ENCODE peak calls at places on chromosomes 1 and 21, in ten cellular contexts. T, O, J, R, G, P, M, H, W and S are unnamed samples.

GRCh38 chr1:39142394-39143060 is 62.0 kb upstream of the MACF1 start:
- DNase-seq in T (no peak), O (peak), J (peak), R (no peak), G (no peak), P (no peak), M (peak), H (no peak), W (no peak), S (peak)

GRCh38 chr1:154347961-154348360 is 22.6 kb downstream of the ATP8B2 start:
- DNase-seq in T (no peak), O (no peak), J (no peak), R (no peak), G (no peak), P (peak), M (no peak), H (no peak), W (no peak), S (no peak)

GRCh38 chr21:37829447-37829846 is 86.8 kb downstream of the KCNJ6 start:
- DNase-seq in T (no peak), O (no peak), J (peak), R (peak), G (no peak), P (peak), M (no peak), H (peak), W (no peak), S (peak)

GRCh38 chr1:52346653-52347052 is 19.4 kb downstream of the CC2D1B start:
- DNase-seq in T (no peak), O (no peak), J (no peak), R (no peak), G (no peak), P (no peak), M (no peak), H (no peak), W (no peak), S (no peak)

GRCh38 chr1:38785285-38786039 is 74.1 kb downstream of the RRAGC start:
- DNase-seq in T (no peak), O (no peak), J (no peak), R (no peak), G (no peak), P (no peak), M (no peak), H (no peak), W (no peak), S (no peak)

GRCh38 chr1:9510130-9510529 is 29.1 kb upstream of the SLC25A33 start:
- DNase-seq in T (no peak), O (no peak), J (no peak), R (no peak), G (no peak), P (no peak), M (no peak), H (no peak), W (no peak), S (no peak)

GRCh38 chr1:100565533-100565932 is 27.6 kb downstream of the GPR88 start:
- DNase-seq in T (no peak), O (no peak), J (no peak), R (no peak), G (no peak), P (no peak), M (no peak), H (no peak), W (no peak), S (no peak)

GRCh38 chr1:226128487-226129075 is 58.0 kb downstream of the ACBD3 start:
- DNase-seq in T (no peak), O (peak), J (peak), R (no peak), G (no peak), P (peak), M (peak), H (peak), W (no peak), S (no peak)

GRCh38 chr1:184648856-184649201 is 105.8 kb downstream of the EDEM3 start:
- DNase-seq in T (no peak), O (no peak), J (no peak), R (no peak), G (no peak), P (no peak), M (no peak), H (no peak), W (no peak), S (no peak)

GRCh38 chr1:23224721-23225648 is 7.7 kb upstream of the HTR1D start:
- DNase-seq in T (no peak), O (no peak), J (peak), R (peak), G (no peak), P (peak), M (peak), H (peak), W (peak), S (no peak)

GRCh38 chr1:99685516-99686180 is 39.7 kb downstream of the PALMD start:
- DNase-seq in T (peak), O (peak), J (peak), R (peak), G (peak), P (peak), M (peak), H (peak), W (peak), S (no peak)

GRCh38 chr1:44413740-44414139 is 8.7 kb downstream of the RNF220 start:
- DNase-seq in T (no peak), O (no peak), J (no peak), R (no peak), G (no peak), P (no peak), M (no peak), H (no peak), W (no peak), S (no peak)

GRCh38 chr1:18489417-18490143 is 8.8 kb downstream of the KLHDC7A start:
- DNase-seq in T (no peak), O (no peak), J (no peak), R (no peak), G (no peak), P (no peak), M (no peak), H (no peak), W (no peak), S (no peak)

GRCh38 chr1:101002551-101002950 is 23.0 kb downstream of the DPH5 start:
- DNase-seq in T (no peak), O (no peak), J (peak), R (no peak), G (no peak), P (peak), M (no peak), H (peak), W (no peak), S (peak)

GRCh38 chr1:67716800-67717199 is 31.8 kb downstream of the GADD45A start:
- DNase-seq in T (no peak), O (no peak), J (peak), R (no peak), G (no peak), P (peak), M (no peak), H (peak), W (no peak), S (no peak)

GRCh38 chr1:51032936-51033335 is 62.9 kb downstream of the CDKN2C start:
- DNase-seq in T (no peak), O (no peak), J (no peak), R (no peak), G (no peak), P (no peak), M (no peak), H (no peak), W (no peak), S (no peak)

GRCh38 chr1:9410737-9411297 is 118.1 kb downstream of the SPSB1 start:
- DNase-seq in T (no peak), O (no peak), J (peak), R (peak), G (no peak), P (peak), M (no peak), H (peak), W (no peak), S (no peak)

GRCh38 chr1:118201524-118201923 is 16.5 kb upstream of the SPAG17 start:
- DNase-seq in T (no peak), O (no peak), J (no peak), R (no peak), G (no peak), P (no peak), M (no peak), H (no peak), W (no peak), S (no peak)

GRCh38 chr1:14630986-14631385 is 32.5 kb downstream of the KAZN start:
- DNase-seq in T (no peak), O (no peak), J (no peak), R (no peak), G (no peak), P (no peak), M (no peak), H (no peak), W (no peak), S (no peak)

GRCh38 chr1:59285691-59286090 is 11.2 kb upstream of the FGGY start:
- DNase-seq in T (no peak), O (no peak), J (no peak), R (peak), G (no peak), P (no peak), M (no peak), H (peak), W (no peak), S (no peak)

GRCh38 chr21:45109831-45110492 is 35.6 kb downstream of the ADARB1 start:
- DNase-seq in T (no peak), O (no peak), J (no peak), R (no peak), G (no peak), P (no peak), M (no peak), H (no peak), W (no peak), S (peak)

GRCh38 chr21:16579538-16579937 is 849.8 kb downstream of the USP25 start:
- DNase-seq in T (no peak), O (no peak), J (peak), R (no peak), G (no peak), P (peak), M (no peak), H (peak), W (no peak), S (no peak)

GRCh38 chr1:26471498-26472329 is 526 bp upstream of the HMGN2 start:
- DNase-seq in T (peak), O (peak), J (peak), R (no peak), G (peak), P (peak), M (peak), H (peak), W (peak), S (peak)

GRCh38 chr21:31425158-31425557 is 81.1 kb upstream of the TIAM1 start:
- DNase-seq in T (no peak), O (no peak), J (no peak), R (no peak), G (no peak), P (no peak), M (no peak), H (no peak), W (no peak), S (no peak)

GRCh38 chr1:184605941-184606340 is 148.7 kb downstream of the EDEM3 start:
- DNase-seq in T (no peak), O (no peak), J (peak), R (no peak), G (no peak), P (no peak), M (no peak), H (no peak), W (no peak), S (no peak)

GRCh38 chr1:239155466-239155865 is 230.9 kb upstream of the CHRM3 start:
- DNase-seq in T (no peak), O (no peak), J (no peak), R (no peak), G (no peak), P (no peak), M (no peak), H (no peak), W (no peak), S (no peak)

GRCh38 chr1:39639333-39640130 is at the start of gene HEYL:
- DNase-seq in T (no peak), O (peak), J (peak), R (no peak), G (peak), P (peak), M (peak), H (peak), W (peak), S (no peak)

GRCh38 chr1:203992440-203992839 is 80.5 kb upstream of the SOX13 start:
- DNase-seq in T (no peak), O (no peak), J (no peak), R (no peak), G (no peak), P (peak), M (no peak), H (no peak), W (no peak), S (peak)

GRCh38 chr1:112502827-112503226 is 5.9 kb upstream of the WNT2B start:
- DNase-seq in T (no peak), O (no peak), J (no peak), R (no peak), G (no peak), P (no peak), M (no peak), H (peak), W (no peak), S (no peak)

GRCh38 chr1:184272178-184272866 is 114.5 kb upstream of the C1orf21 start:
- DNase-seq in T (no peak), O (no peak), J (no peak), R (no peak), G (no peak), P (peak), M (no peak), H (no peak), W (no peak), S (peak)

GRCh38 chr1:66278260-66279046 is 255.5 kb upstream of the SGIP1 start:
- DNase-seq in T (no peak), O (no peak), J (peak), R (no peak), G (no peak), P (no peak), M (no peak), H (no peak), W (no peak), S (no peak)

GRCh38 chr1:218467101-218467728 is 122.1 kb downstream of the TGFB2 start:
- DNase-seq in T (peak), O (no peak), J (no peak), R (peak), G (no peak), P (peak), M (no peak), H (peak), W (no peak), S (no peak)

GRCh38 chr1:24266398-24266941 is 52.7 kb upstream of the GRHL3 start:
- DNase-seq in T (peak), O (no peak), J (peak), R (peak), G (no peak), P (peak), M (no peak), H (peak), W (no peak), S (peak)

GRCh38 chr1:169698976-169699375 is 12.4 kb downstream of the SELL start:
- DNase-seq in T (no peak), O (no peak), J (no peak), R (no peak), G (no peak), P (no peak), M (no peak), H (no peak), W (no peak), S (no peak)

GRCh38 chr1:62903522-62903921 is 119.6 kb downstream of the ATG4C start:
- DNase-seq in T (no peak), O (no peak), J (no peak), R (no peak), G (no peak), P (no peak), M (no peak), H (no peak), W (no peak), S (no peak)

GRCh38 chr1:152621993-152622392 is 910 bp downstream of the LCE3A start:
- DNase-seq in T (no peak), O (no peak), J (no peak), R (no peak), G (no peak), P (no peak), M (no peak), H (no peak), W (no peak), S (no peak)

GRCh38 chr1:198865288-198865687 is 226.4 kb downstream of the PTPRC start:
- DNase-seq in T (no peak), O (no peak), J (no peak), R (no peak), G (no peak), P (no peak), M (no peak), H (no peak), W (no peak), S (no peak)

GRCh38 chr1:26874896-26875295 is 11.9 kb downstream of the SFN start:
- DNase-seq in T (no peak), O (no peak), J (no peak), R (no peak), G (no peak), P (no peak), M (no peak), H (no peak), W (no peak), S (no peak)

GRCh38 chr1:24954022-24954421 is 23.9 kb upstream of the RUNX3 start:
- DNase-seq in T (no peak), O (no peak), J (no peak), R (no peak), G (no peak), P (no peak), M (no peak), H (no peak), W (no peak), S (no peak)

GRCh38 chr1:36095760-36096405 is 7.2 kb downstream of the ADPRS start:
- DNase-seq in T (no peak), O (peak), J (no peak), R (no peak), G (no peak), P (no peak), M (no peak), H (peak), W (no peak), S (no peak)

GRCh38 chr1:36092798-36093185 is 4.1 kb downstream of the ADPRS start:
- DNase-seq in T (no peak), O (no peak), J (no peak), R (no peak), G (no peak), P (no peak), M (no peak), H (no peak), W (no peak), S (no peak)

GRCh38 chr1:36093919-36094318 is 5.2 kb downstream of the ADPRS start:
- DNase-seq in T (no peak), O (no peak), J (no peak), R (no peak), G (no peak), P (no peak), M (no peak), H (no peak), W (no peak), S (no peak)

GRCh38 chr1:36093226-36093625 is 4.5 kb downstream of the ADPRS start:
- DNase-seq in T (no peak), O (no peak), J (no peak), R (no peak), G (no peak), P (no peak), M (no peak), H (no peak), W (no peak), S (no peak)

GRCh38 chr1:36094621-36095061 is 5.9 kb downstream of the ADPRS start:
- DNase-seq in T (no peak), O (no peak), J (no peak), R (no peak), G (no peak), P (no peak), M (peak), H (peak), W (no peak), S (no peak)
- TF ChIP-seq CTCF in T (no peak), O (no peak), J (no peak), R (no peak), G (no peak), P (no peak), M (no peak), H (no peak), W (no peak), S (no peak)

GRCh38 chr1:106962591-106962990 is 93.9 kb upstream of the PRMT6 start:
- DNase-seq in T (no peak), O (no peak), J (no peak), R (peak), G (no peak), P (no peak), M (no peak), H (peak), W (no peak), S (no peak)
- H3K4me3 ChIP-seq in T (no peak), O (no peak), J (no peak), R (no peak), G (no peak), P (no peak), M (no peak), H (no peak), W (no peak), S (no peak)

GRCh38 chr1:196779093-196779492 is 4.5 kb downstream of the CFHR3 start:
- DNase-seq in T (no peak), O (no peak), J (no peak), R (no peak), G (no peak), P (no peak), M (no peak), H (no peak), W (no peak), S (no peak)
- TF ChIP-seq CTCF in T (no peak), O (no peak), J (no peak), R (no peak), G (no peak), P (no peak), M (no peak), H (no peak), W (no peak), S (no peak)

DNA sequence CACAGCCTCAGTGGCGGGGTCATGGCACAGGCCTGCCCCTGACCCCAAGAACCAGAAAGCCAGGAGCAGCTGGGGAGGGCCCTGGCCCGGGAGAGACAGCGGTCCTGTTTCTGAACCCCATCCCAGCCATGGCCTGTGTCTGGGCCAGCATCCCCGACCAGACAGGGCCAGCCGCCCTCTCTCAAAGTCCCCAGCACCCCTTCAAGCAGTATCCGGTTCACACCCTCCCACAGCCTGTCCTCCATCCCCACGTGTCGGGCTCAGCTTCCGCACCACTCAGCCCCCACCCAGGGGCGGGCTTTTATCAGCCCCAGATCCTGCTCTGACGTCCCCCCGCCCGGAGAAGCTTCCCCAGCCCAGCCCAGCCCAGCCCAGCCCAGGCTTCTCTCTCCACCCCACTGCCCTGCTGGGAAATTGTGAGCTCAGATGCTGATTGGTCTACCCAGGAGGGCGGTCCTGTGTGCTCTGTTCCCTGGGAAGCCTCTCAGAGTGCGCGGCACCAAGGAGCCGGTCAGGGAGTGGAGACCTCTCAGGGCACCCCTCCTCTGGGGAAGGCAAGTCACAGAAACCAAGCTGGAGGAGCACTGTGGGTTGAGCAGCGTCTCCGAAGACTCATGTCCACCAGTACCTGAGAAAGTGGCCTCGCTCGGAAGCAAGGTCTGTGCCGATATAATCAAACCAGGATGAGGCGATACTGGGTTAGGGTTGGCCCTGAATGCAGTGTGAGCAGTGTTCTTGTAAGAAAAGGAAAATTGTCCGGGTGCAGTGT is 4.7 kb upstream of the FAAP20 start:
- DNase-seq in T (peak), O (peak), J (peak), R (peak), G (peak), P (peak), M (peak), H (peak), W (peak), S (no peak)
- H3K4me3 ChIP-seq in T (peak), O (peak), J (peak), R (peak), G (peak), P (peak), M (peak), H (peak), W (peak), S (peak)

DNA sequence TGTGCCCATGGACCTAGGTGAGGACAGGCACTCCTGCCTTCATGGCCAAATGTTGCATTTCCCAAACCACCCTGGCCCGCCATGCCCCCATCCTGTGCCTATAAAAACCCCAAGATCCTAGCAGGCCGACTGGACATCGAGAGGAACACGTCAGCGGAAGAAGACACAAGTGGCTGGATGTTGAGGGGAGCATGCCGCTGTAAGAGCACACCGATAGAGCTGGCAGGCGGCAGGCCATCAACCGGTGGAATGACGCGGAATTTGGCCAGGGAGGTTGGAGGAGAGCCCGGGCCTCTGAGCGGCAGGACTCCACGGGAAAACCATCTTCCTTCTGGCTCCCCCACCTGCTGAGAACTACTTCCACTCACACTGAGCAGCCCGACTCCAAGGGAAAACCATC is 361.1 kb upstream of the TMPRSS15 start:
- DNase-seq in T (no peak), O (no peak), J (no peak), R (no peak), G (no peak), P (no peak), M (no peak), H (no peak), W (no peak), S (no peak)
- TF ChIP-seq CTCF in T (no peak), O (no peak), J (no peak), R (no peak), G (no peak), P (no peak), M (no peak), H (no peak), W (no peak), S (no peak)